ENCODE peak calls at places on chromosomes 11 and 22, in six cellular contexts. One of them, this sample, is unnamed.

GRCh38 chr22:29275819-29276565 is 7.9 kb downstream of the EWSR1 start:
- DNase-seq in NB4: no peak
- DNase-seq in Kasumi-1: no peak
- DNase-seq in PC-9: no peak
- DNase-seq in gastrocnemius medialis: no peak
- DNase-seq in fibroblast of pulmonary artery: no peak
- DNase-seq in this sample: no peak

GRCh38 chr11:35162795-35163194 is 23.8 kb downstream of the CD44 start:
- DNase-seq in gastrocnemius medialis: no peak
- DNase-seq in fibroblast of pulmonary artery: no peak
- DNase-seq in PC-9: no peak
- DNase-seq in Kasumi-1: peak; percentile 69
- DNase-seq in NB4: peak; percentile 52
- DNase-seq in this sample: no peak

GRCh38 chr22:19853879-19854777 is 546 bp downstream of the GNB1L start:
- DNase-seq in Kasumi-1: no peak
- DNase-seq in gastrocnemius medialis: no peak
- DNase-seq in PC-9: no peak
- DNase-seq in NB4: no peak
- DNase-seq in fibroblast of pulmonary artery: peak; percentile 16
- DNase-seq in this sample: peak; percentile 21

GRCh38 chr11:88815505-88815904 is 250.3 kb downstream of the GRM5 start:
- DNase-seq in PC-9: no peak
- DNase-seq in gastrocnemius medialis: no peak
- DNase-seq in fibroblast of pulmonary artery: no peak
- DNase-seq in NB4: no peak
- DNase-seq in Kasumi-1: no peak
- DNase-seq in this sample: no peak

GRCh38 chr22:27045103-27045940 is 387.9 kb downstream of the MIAT start:
- DNase-seq in NB4: no peak
- DNase-seq in Kasumi-1: no peak
- DNase-seq in fibroblast of pulmonary artery: peak; percentile 33
- DNase-seq in PC-9: peak; percentile 38
- DNase-seq in gastrocnemius medialis: no peak
- DNase-seq in this sample: no peak

GRCh38 chr11:60987577-60988277 is 16.2 kb downstream of the CD6 start:
- DNase-seq in gastrocnemius medialis: no peak
- DNase-seq in PC-9: no peak
- DNase-seq in NB4: no peak
- DNase-seq in Kasumi-1: no peak
- DNase-seq in fibroblast of pulmonary artery: no peak
- DNase-seq in this sample: no peak

GRCh38 chr11:17801166-17801565 is 66.6 kb downstream of the KCNC1 start:
- DNase-seq in PC-9: no peak
- DNase-seq in Kasumi-1: no peak
- DNase-seq in NB4: no peak
- DNase-seq in gastrocnemius medialis: no peak
- DNase-seq in fibroblast of pulmonary artery: no peak
- DNase-seq in this sample: no peak

GRCh38 chr11:79274636-79275315 is 166.1 kb downstream of the TENM4 start:
- DNase-seq in PC-9: no peak
- DNase-seq in NB4: no peak
- DNase-seq in Kasumi-1: no peak
- DNase-seq in gastrocnemius medialis: no peak
- DNase-seq in fibroblast of pulmonary artery: peak; percentile 13
- DNase-seq in this sample: no peak

GRCh38 chr11:131684111-131685060 is 314.0 kb downstream of the NTM start:
- DNase-seq in gastrocnemius medialis: no peak
- DNase-seq in NB4: no peak
- DNase-seq in PC-9: no peak
- DNase-seq in Kasumi-1: no peak
- DNase-seq in fibroblast of pulmonary artery: no peak
- DNase-seq in this sample: no peak

GRCh38 chr22:33652596-33652995 is 267.7 kb downstream of the LARGE1 start:
- DNase-seq in Kasumi-1: no peak
- DNase-seq in NB4: no peak
- DNase-seq in gastrocnemius medialis: no peak
- DNase-seq in fibroblast of pulmonary artery: no peak
- DNase-seq in PC-9: peak; percentile 62
- DNase-seq in this sample: no peak

GRCh38 chr11:77967121-77967520 is 27.3 kb downstream of the INTS4 start:
- DNase-seq in gastrocnemius medialis: no peak
- DNase-seq in fibroblast of pulmonary artery: no peak
- DNase-seq in PC-9: no peak
- DNase-seq in NB4: no peak
- DNase-seq in Kasumi-1: no peak
- DNase-seq in this sample: no peak